ENCODE peak calls at places on chromosomes 6 and 20, in eight cellular contexts. B is cardiac fibroblast; Z is transverse colon; W is skeletal muscle cell; E is CD8-positive, alpha-beta T cell; U is amniotic stem cell; X is BJ; T is neural crest cell. G is an unnamed sample.

GRCh38 chr6:159249752-159250151 is 80.6 kb downstream of the FNDC1 start:
- DNase-seq in B (no peak), X (no peak), U (no peak), W (no peak), E (no peak), Z (no peak), T (no peak), G (no peak)

GRCh38 chr20:48550814-48551213 is 277.0 kb downstream of the PREX1 start:
- DNase-seq in E (no peak), B (no peak), U (no peak), T (no peak), W (no peak), X (no peak), Z (no peak), G (no peak)

GRCh38 chr6:164377348-164377747 is 932.1 kb downstream of the C6orf118 start:
- DNase-seq in W (no peak), B (no peak), E (no peak), U (no peak), Z (no peak), X (no peak), T (no peak), G (no peak)

GRCh38 chr6:87879144-87879861 is 168.3 kb upstream of the SPACA1 start:
- DNase-seq in W (no peak), T (no peak), Z (peak), X (no peak), B (peak), E (no peak), U (no peak), G (no peak)

GRCh38 chr6:28090902-28091586 is 10.7 kb downstream of the ZNF165 start:
- DNase-seq in U (no peak), W (no peak), T (no peak), E (no peak), B (no peak), Z (no peak), X (no peak), G (no peak)

GRCh38 chr20:50191566-50192363 is 1.1 kb downstream of the CEBPB start:
- DNase-seq in E (peak), Z (peak), T (peak), U (no peak), W (no peak), X (no peak), B (peak), G (peak)

GRCh38 chr6:43246301-43247114 is 3.2 kb downstream of the TTBK1 start:
- DNase-seq in U (no peak), W (no peak), T (peak), B (no peak), X (no peak), E (no peak), Z (peak), G (peak)

GRCh38 chr20:47489448-47489872 is 12.2 kb upstream of the NCOA3 start:
- DNase-seq in X (no peak), Z (peak), W (no peak), U (no peak), B (no peak), E (no peak), T (no peak), G (peak)

GRCh38 chr20:51447097-51447764 is 95.3 kb downstream of the NFATC2 start:
- DNase-seq in U (peak), B (peak), Z (peak), W (peak), T (no peak), X (peak), E (no peak), G (peak)

GRCh38 chr20:46119028-46119546 is 973 bp downstream of the CD40 start:
- DNase-seq in Z (no peak), E (no peak), T (no peak), U (no peak), X (no peak), W (no peak), B (no peak), G (no peak)

GRCh38 chr6:160005861-160006540 is 37.1 kb downstream of the IGF2R start:
- DNase-seq in B (peak), X (no peak), W (peak), Z (no peak), U (no peak), E (no peak), T (no peak), G (peak)

GRCh38 chr20:661474-662288 is 8.7 kb upstream of the SRXN1 start:
- DNase-seq in T (no peak), X (no peak), U (no peak), Z (no peak), W (no peak), E (no peak), B (no peak), G (no peak)

GRCh38 chr6:71181565-71181964 is 107.0 kb upstream of the OGFRL1 start:
- DNase-seq in W (peak), U (no peak), Z (no peak), E (no peak), T (no peak), X (peak), B (peak), G (no peak)

GRCh38 chr6:111177131-111177530 is 89.8 kb downstream of the SLC16A10 start:
- DNase-seq in T (no peak), E (no peak), X (no peak), U (no peak), Z (no peak), B (no peak), W (no peak), G (no peak)

GRCh38 chr6:161169690-161170089 is 104.2 kb downstream of the AGPAT4 start:
- DNase-seq in E (no peak), X (no peak), B (peak), T (no peak), W (peak), Z (no peak), U (no peak), G (peak)

GRCh38 chr20:845226-845868 is 11.8 kb downstream of the FAM110A start:
- DNase-seq in U (no peak), B (no peak), Z (no peak), E (no peak), W (no peak), T (no peak), X (no peak), G (no peak)

GRCh38 chr6:148109732-148110131 is 232.9 kb upstream of the SASH1 start:
- DNase-seq in W (no peak), T (no peak), U (no peak), B (no peak), X (no peak), Z (no peak), E (no peak), G (no peak)

GRCh38 chr6:73491371-73491770 is 29.5 kb downstream of the EEF1A1 start:
- DNase-seq in B (peak), U (no peak), T (no peak), E (no peak), Z (no peak), W (no peak), X (no peak), G (no peak)

GRCh38 chr6:82249381-82250253 is 2.1 kb upstream of the IBTK start:
- DNase-seq in B (no peak), Z (no peak), W (no peak), T (no peak), E (no peak), U (no peak), X (no peak), G (peak)

GRCh38 chr20:6882911-6883310 is 115.4 kb downstream of the BMP2 start:
- DNase-seq in W (no peak), X (peak), B (no peak), E (no peak), Z (no peak), T (no peak), U (no peak), G (no peak)

G was measured in adrenal gland.